ENCODE peak calls at places on chromosomes 2 and 18, in seven cellular contexts. S is HuH-7.5; P is skeletal muscle cell; I is non-pigmented ciliary epithelial cell; J is stimulated activated CD4-positive, alpha-beta T cell treated with anti-CD3 and anti-CD28 coated beads, Interleukin-1b, Interleukin-23, amount 100 ng/mL, for 24 hours; Y is activated naive CD4-positive, alpha-beta T cell treated with Interleukin-2 at 50 U/mL for 16 hours; O is small intestine. B is an unnamed sample.

GRCh38 chr18:43471873-43472272 is 194.6 kb upstream of the SYT4 start:
- DNase-seq in Y (no peak), I (no peak), S (no peak), P (no peak), J (no peak), O (no peak), B (no peak)

GRCh38 chr2:184554736-184555135 is 43.6 kb upstream of the ZNF804A start:
- DNase-seq in I (no peak), S (no peak), Y (no peak), P (peak), J (no peak), O (no peak), B (no peak)

GRCh38 chr2:201882353-201883095 is 76.2 kb downstream of the CDK15 start:
- DNase-seq in Y (no peak), J (no peak), I (no peak), P (no peak), O (peak), S (no peak), B (no peak)

GRCh38 chr2:9298583-9298982 is 92.0 kb downstream of the ASAP2 start:
- DNase-seq in I (no peak), Y (no peak), P (no peak), S (no peak), J (no peak), O (no peak), B (no peak)

GRCh38 chr2:237892478-237892877 is 33.1 kb downstream of the RAMP1 start:
- DNase-seq in S (no peak), O (no peak), I (no peak), P (no peak), J (no peak), Y (no peak), B (no peak)

GRCh38 chr18:24479371-24479770 is 18.9 kb downstream of the HRH4 start:
- DNase-seq in O (no peak), S (no peak), I (no peak), J (no peak), Y (no peak), P (no peak), B (no peak)

GRCh38 chr18:30987479-30988241 is 54.9 kb downstream of the DSC3 start:
- DNase-seq in P (no peak), Y (no peak), S (no peak), J (no peak), I (no peak), O (peak), B (no peak)

GRCh38 chr2:23624378-23624777 is 239.4 kb downstream of the KLHL29 start:
- DNase-seq in O (peak), Y (no peak), J (no peak), S (peak), I (no peak), P (no peak), B (no peak)

GRCh38 chr2:177265834-177266817 is 1.6 kb upstream of the NFE2L2 start:
- DNase-seq in O (peak), I (no peak), S (no peak), J (no peak), Y (no peak), P (no peak), B (no peak)

GRCh38 chr2:75456111-75456510 is 104.6 kb downstream of the EVA1A start:
- DNase-seq in P (no peak), Y (no peak), O (no peak), J (no peak), I (no peak), S (no peak), B (no peak)

GRCh38 chr2:128444816-128445532 is 126.3 kb upstream of the HS6ST1 start:
- DNase-seq in O (no peak), P (no peak), S (no peak), Y (no peak), J (no peak), I (no peak), B (peak)

GRCh38 chr2:169141713-169142352 is 72.5 kb downstream of the DHRS9 start:
- DNase-seq in I (peak), J (peak), Y (peak), S (peak), P (peak), O (peak), B (no peak)

GRCh38 chr2:133167990-133168389 is 400.3 kb downstream of the NCKAP5 start:
- DNase-seq in P (no peak), J (no peak), I (no peak), Y (no peak), S (no peak), O (no peak), B (no peak)